ENCODE peak calls at places on chromosomes 11 and 22, in seven cellular contexts. M, R, K, L, Q, P and E are unnamed samples.

GRCh38 chr11:100640646-100641045 is 46.4 kb upstream of the ARHGAP42 start:
- DNase-seq in P (no peak), Q (no peak), K (no peak), M (no peak), L (no peak), R (no peak), E (no peak)

GRCh38 chr22:41862160-41862529 is 29.2 kb downstream of the SREBF2 start:
- DNase-seq in K (no peak), Q (no peak), P (no peak), M (peak), R (no peak), L (no peak), E (no peak)

GRCh38 chr11:118277312-118277711 is 13.2 kb upstream of the MPZL2 start:
- DNase-seq in K (no peak), P (peak), M (peak), R (no peak), Q (no peak), L (no peak), E (no peak)

GRCh38 chr11:33257160-33257896 is at the start of gene HIPK3:
- DNase-seq in R (peak), K (peak), Q (peak), M (peak), P (peak), L (peak), E (no peak)

GRCh38 chr11:10387209-10388083 is 67.6 kb upstream of the AMPD3 start:
- DNase-seq in Q (peak), L (no peak), R (no peak), P (no peak), M (peak), K (peak), E (peak)

GRCh38 chr11:18392434-18393321 is 1.7 kb upstream of the LDHA start:
- DNase-seq in L (no peak), K (no peak), R (no peak), M (no peak), Q (no peak), P (no peak), E (no peak)

GRCh38 chr22:16915711-16916110 is 90.5 kb upstream of the XKR3 start:
- DNase-seq in P (no peak), R (no peak), K (no peak), Q (no peak), M (no peak), L (no peak), E (no peak)

GRCh38 chr22:37244114-37244921 is at the start of gene RAC2:
- DNase-seq in M (peak), K (peak), P (no peak), Q (peak), L (peak), R (peak), E (no peak)

GRCh38 chr22:19463491-19464469 is 15.2 kb downstream of the UFD1 start:
- DNase-seq in R (no peak), L (no peak), M (peak), Q (no peak), K (peak), P (no peak), E (peak)

GRCh38 chr11:57462597-57462996 is 2.3 kb downstream of the RTN4RL2 start:
- DNase-seq in R (no peak), P (no peak), M (no peak), Q (no peak), K (no peak), L (no peak), E (no peak)

GRCh38 chr11:57461841-57462489 is 1.6 kb downstream of the RTN4RL2 start:
- DNase-seq in L (no peak), K (no peak), P (no peak), R (no peak), Q (no peak), M (no peak), E (no peak)

GRCh38 chr11:57459112-57460016 is 964 bp upstream of the RTN4RL2 start:
- DNase-seq in P (no peak), Q (no peak), K (no peak), R (peak), M (no peak), L (no peak), E (no peak)

GRCh38 chr11:57460017-57460755 is at the start of gene RTN4RL2:
- DNase-seq in M (peak), R (peak), L (peak), K (peak), Q (peak), P (no peak), E (no peak)

GRCh38 chr11:57460756-57461749 is 725 bp downstream of the RTN4RL2 start:
- DNase-seq in K (no peak), Q (no peak), L (no peak), M (no peak), R (no peak), P (no peak), E (no peak)
- H3K4me3 ChIP-seq in K (peak), Q (peak), L (no peak), M (peak), R (peak), P (peak), E (peak)

DNA sequence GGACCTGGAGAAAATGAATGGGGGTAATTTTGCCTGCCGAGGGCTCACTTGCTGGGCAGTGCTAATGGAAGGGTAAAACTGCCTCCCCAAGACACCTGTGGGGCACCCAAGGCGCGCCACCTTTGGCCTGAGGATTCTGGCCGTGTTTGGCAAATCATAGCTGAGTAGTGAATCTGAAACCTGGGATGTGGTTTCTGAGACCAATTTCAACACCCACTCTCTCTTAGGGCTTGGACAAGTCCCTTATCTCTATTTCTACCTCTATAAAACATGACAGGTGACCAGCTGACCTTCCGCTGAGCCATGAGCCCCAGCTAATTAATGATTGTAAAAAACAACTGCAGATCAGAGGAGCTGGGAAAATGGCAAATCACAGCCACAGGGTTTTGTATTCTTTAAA is 1.5 kb upstream of the PACSIN3 start:
- DNase-seq in R (peak), P (no peak), K (no peak), L (no peak), Q (no peak), M (no peak), E (no peak)
- H3K4me3 ChIP-seq in R (peak), P (peak), K (peak), L (peak), Q (peak), M (peak), E (peak)

GRCh38 chr11:35943761-35944502 is at the start of gene LDLRAD3:
- DNase-seq in K (peak), Q (peak), P (peak), R (peak), L (peak), M (peak), E (no peak)
- H3K4me3 ChIP-seq in K (peak), Q (peak), P (peak), R (peak), L (peak), M (peak), E (peak)

DNA sequence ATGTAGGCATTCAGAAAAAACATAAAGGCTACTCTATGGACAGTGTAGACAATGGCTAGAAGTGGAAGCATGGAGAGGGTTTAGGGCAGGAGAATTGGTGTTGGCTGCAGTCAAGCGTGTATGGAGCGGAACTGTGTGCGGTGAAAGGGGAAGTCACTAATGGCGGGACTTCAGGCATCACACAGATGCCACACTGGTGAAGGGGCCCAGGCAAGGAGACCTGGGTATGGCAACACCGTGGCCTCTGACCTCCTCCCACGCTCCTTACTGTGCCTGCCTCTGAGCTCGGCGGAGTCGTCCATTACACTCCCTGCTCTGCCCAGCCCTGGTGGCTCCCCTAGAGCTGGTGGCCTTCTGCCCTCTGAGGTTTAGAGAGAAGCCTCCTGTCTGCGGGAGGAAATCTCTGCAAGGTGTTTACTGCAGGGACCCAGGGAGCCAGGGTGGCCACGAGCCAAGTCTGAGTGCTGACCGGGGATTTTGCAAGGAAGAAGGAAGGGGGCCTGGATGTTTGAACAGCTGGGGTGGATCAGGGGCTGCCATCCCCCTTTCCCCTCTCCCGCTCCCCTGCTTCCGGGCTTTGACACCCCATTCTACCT is 75.1 kb upstream of the TSPAN18 start:
- DNase-seq in M (no peak), K (no peak), R (no peak), L (no peak), Q (no peak), P (no peak), E (no peak)
- H3K4me3 ChIP-seq in M (no peak), K (no peak), R (no peak), L (no peak), Q (no peak), P (no peak), E (no peak)

DNA sequence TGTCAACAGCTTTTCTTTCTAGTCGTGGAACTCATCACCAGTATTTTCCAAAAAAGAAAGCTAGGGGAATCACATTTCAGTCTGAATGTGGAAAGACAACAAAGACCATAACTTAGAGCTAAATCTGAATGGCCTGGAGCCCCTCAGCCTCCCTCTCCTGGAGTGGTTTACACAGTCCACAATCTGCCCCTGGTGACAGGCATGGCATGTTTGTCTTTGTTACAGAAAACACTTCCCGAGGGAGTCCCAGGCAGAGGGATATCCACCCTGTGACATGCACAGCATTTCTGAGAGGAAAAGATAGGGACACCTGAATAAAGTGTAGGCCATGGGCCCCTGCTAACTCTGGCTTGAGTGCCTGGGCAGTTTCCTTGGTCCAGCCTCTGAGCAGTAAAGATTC is 3.1 kb upstream of the FZD4 start:
- DNase-seq in K (no peak), Q (no peak), P (no peak), R (peak), L (no peak), M (no peak), E (no peak)
- H3K4me3 ChIP-seq in K (no peak), Q (no peak), P (no peak), R (no peak), L (no peak), M (no peak), E (no peak)